ENCODE peak calls at places on chromosomes 13 and 19, in seven cellular contexts. One of them, this sample, is unnamed.

GRCh38 chr13:25406377-25406776 is 34.6 kb downstream of the ATP8A2 start:
- DNase-seq in endothelial cell: peak
- DNase-seq in AG04449: no peak
- DNase-seq in HL-60: no peak
- DNase-seq in esophagus squamous epithelium: no peak
- DNase-seq in AG09319: no peak
- DNase-seq in thoracic aorta: no peak
- DNase-seq in this sample: no peak

GRCh38 chr13:70668983-70669382 is 560.7 kb upstream of the KLHL1 start:
- DNase-seq in endothelial cell: no peak
- DNase-seq in AG04449: no peak
- DNase-seq in HL-60: no peak
- DNase-seq in esophagus squamous epithelium: no peak
- DNase-seq in AG09319: no peak
- DNase-seq in thoracic aorta: no peak
- DNase-seq in this sample: no peak

GRCh38 chr13:25847145-25847544 is 204.7 kb downstream of the SHISA2 start:
- DNase-seq in endothelial cell: no peak
- DNase-seq in AG04449: no peak
- DNase-seq in HL-60: no peak
- DNase-seq in esophagus squamous epithelium: no peak
- DNase-seq in AG09319: no peak
- DNase-seq in thoracic aorta: no peak
- DNase-seq in this sample: no peak

GRCh38 chr13:79295906-79296564 is 110.0 kb downstream of the RBM26 start:
- DNase-seq in endothelial cell: no peak
- DNase-seq in AG04449: no peak
- DNase-seq in HL-60: no peak
- DNase-seq in esophagus squamous epithelium: no peak
- DNase-seq in AG09319: no peak
- DNase-seq in thoracic aorta: no peak
- DNase-seq in this sample: no peak

GRCh38 chr19:53872762-53873161 is 5.1 kb downstream of the MYADM start:
- DNase-seq in endothelial cell: no peak
- DNase-seq in AG04449: no peak
- DNase-seq in HL-60: no peak
- DNase-seq in esophagus squamous epithelium: no peak
- DNase-seq in AG09319: no peak
- DNase-seq in thoracic aorta: no peak
- DNase-seq in this sample: no peak

GRCh38 chr19:6393982-6394412 is 1.0 kb upstream of the GTF2F1 start:
- DNase-seq in endothelial cell: no peak
- DNase-seq in AG04449: no peak
- DNase-seq in HL-60: no peak
- DNase-seq in esophagus squamous epithelium: no peak
- DNase-seq in AG09319: no peak
- DNase-seq in thoracic aorta: no peak
- DNase-seq in this sample: no peak

GRCh38 chr13:108895220-108895704 is 265.9 kb downstream of the MYO16 start:
- DNase-seq in endothelial cell: peak
- DNase-seq in AG04449: peak
- DNase-seq in HL-60: no peak
- DNase-seq in esophagus squamous epithelium: no peak
- DNase-seq in AG09319: no peak
- DNase-seq in thoracic aorta: no peak
- DNase-seq in this sample: no peak

GRCh38 chr13:20801704-20802103 is 27.9 kb upstream of the EEF1AKMT1 start:
- DNase-seq in endothelial cell: no peak
- DNase-seq in AG04449: no peak
- DNase-seq in HL-60: peak
- DNase-seq in esophagus squamous epithelium: no peak
- DNase-seq in AG09319: no peak
- DNase-seq in thoracic aorta: no peak
- DNase-seq in this sample: no peak

GRCh38 chr13:74210693-74211393 is 76.6 kb upstream of the KLF12 start:
- DNase-seq in endothelial cell: no peak
- DNase-seq in AG04449: peak
- DNase-seq in HL-60: no peak
- DNase-seq in esophagus squamous epithelium: no peak
- DNase-seq in AG09319: peak
- DNase-seq in thoracic aorta: peak
- DNase-seq in this sample: no peak

GRCh38 chr19:5058456-5059190 is 89.7 kb downstream of the KDM4B start:
- DNase-seq in endothelial cell: no peak
- DNase-seq in AG04449: no peak
- DNase-seq in HL-60: no peak
- DNase-seq in esophagus squamous epithelium: no peak
- DNase-seq in AG09319: no peak
- DNase-seq in thoracic aorta: no peak
- DNase-seq in this sample: no peak

GRCh38 chr13:50125556-50126377 is 110.5 kb downstream of the KCNRG start:
- DNase-seq in endothelial cell: peak
- DNase-seq in AG04449: no peak
- DNase-seq in HL-60: peak
- DNase-seq in esophagus squamous epithelium: peak
- DNase-seq in AG09319: peak
- DNase-seq in thoracic aorta: peak
- DNase-seq in this sample: peak

GRCh38 chr13:42878721-42879120 is 97.3 kb downstream of the FAM216B start:
- DNase-seq in endothelial cell: no peak
- DNase-seq in AG04449: no peak
- DNase-seq in HL-60: no peak
- DNase-seq in esophagus squamous epithelium: no peak
- DNase-seq in AG09319: no peak
- DNase-seq in thoracic aorta: no peak
- DNase-seq in this sample: no peak

GRCh38 chr19:48568345-48568886 is 16.4 kb downstream of the SULT2B1 start:
- DNase-seq in endothelial cell: no peak
- DNase-seq in AG04449: no peak
- DNase-seq in HL-60: no peak
- DNase-seq in esophagus squamous epithelium: no peak
- DNase-seq in AG09319: peak
- DNase-seq in thoracic aorta: peak
- DNase-seq in this sample: peak

GRCh38 chr19:16541526-16542044 is 652 bp downstream of the CHERP start:
- DNase-seq in endothelial cell: peak
- DNase-seq in AG04449: no peak
- DNase-seq in HL-60: no peak
- DNase-seq in esophagus squamous epithelium: no peak
- DNase-seq in AG09319: no peak
- DNase-seq in thoracic aorta: no peak
- DNase-seq in this sample: no peak

GRCh38 chr13:67120872-67121531 is 109.1 kb downstream of the PCDH9 start:
- DNase-seq in endothelial cell: no peak
- DNase-seq in AG04449: peak
- DNase-seq in HL-60: no peak
- DNase-seq in esophagus squamous epithelium: no peak
- DNase-seq in AG09319: no peak
- DNase-seq in thoracic aorta: no peak
- DNase-seq in this sample: no peak

GRCh38 chr13:99972190-99972731 is 694 bp upstream of the ZIC5 start:
- DNase-seq in endothelial cell: no peak
- DNase-seq in AG04449: no peak
- DNase-seq in HL-60: no peak
- DNase-seq in esophagus squamous epithelium: no peak
- DNase-seq in AG09319: no peak
- DNase-seq in thoracic aorta: no peak
- DNase-seq in this sample: no peak

GRCh38 chr13:80881495-80882482 is 540.9 kb upstream of the SPRY2 start:
- DNase-seq in endothelial cell: no peak
- DNase-seq in AG04449: no peak
- DNase-seq in HL-60: no peak
- DNase-seq in esophagus squamous epithelium: no peak
- DNase-seq in AG09319: no peak
- DNase-seq in thoracic aorta: no peak
- DNase-seq in this sample: no peak

GRCh38 chr13:46071590-46072249 is 19.2 kb upstream of the ZC3H13 start:
- DNase-seq in endothelial cell: peak
- DNase-seq in AG04449: no peak
- DNase-seq in HL-60: no peak
- DNase-seq in esophagus squamous epithelium: no peak
- DNase-seq in AG09319: no peak
- DNase-seq in thoracic aorta: no peak
- DNase-seq in this sample: no peak
- TF ChIP-seq CTCF in endothelial cell: no peak
- TF ChIP-seq CTCF in AG04449: no peak
- TF ChIP-seq CTCF in HL-60: no peak
- TF ChIP-seq CTCF in esophagus squamous epithelium: no peak
- TF ChIP-seq CTCF in AG09319: no peak
- TF ChIP-seq CTCF in thoracic aorta: no peak
- TF ChIP-seq CTCF in this sample: no peak

GRCh38 chr19:41701401-41702075 is 6.9 kb upstream of the CEACAM5 start:
- DNase-seq in endothelial cell: peak
- DNase-seq in AG04449: no peak
- DNase-seq in HL-60: no peak
- DNase-seq in esophagus squamous epithelium: no peak
- DNase-seq in AG09319: no peak
- DNase-seq in thoracic aorta: no peak
- DNase-seq in this sample: no peak

GRCh38 chr19:41700381-41701195 is 7.8 kb upstream of the CEACAM5 start:
- DNase-seq in endothelial cell: no peak
- DNase-seq in AG04449: no peak
- DNase-seq in HL-60: no peak
- DNase-seq in esophagus squamous epithelium: no peak
- DNase-seq in AG09319: no peak
- DNase-seq in thoracic aorta: no peak
- DNase-seq in this sample: no peak

GRCh38 chr19:41699968-41700323 is 8.5 kb upstream of the CEACAM5 start:
- DNase-seq in endothelial cell: no peak
- DNase-seq in AG04449: no peak
- DNase-seq in HL-60: no peak
- DNase-seq in esophagus squamous epithelium: no peak
- DNase-seq in AG09319: no peak
- DNase-seq in thoracic aorta: no peak
- DNase-seq in this sample: no peak

GRCh38 chr19:41703602-41704293 is 4.7 kb upstream of the CEACAM5 start:
- DNase-seq in endothelial cell: no peak
- DNase-seq in AG04449: no peak
- DNase-seq in HL-60: no peak
- DNase-seq in esophagus squamous epithelium: no peak
- DNase-seq in AG09319: no peak
- DNase-seq in thoracic aorta: no peak
- DNase-seq in this sample: no peak

DNA sequence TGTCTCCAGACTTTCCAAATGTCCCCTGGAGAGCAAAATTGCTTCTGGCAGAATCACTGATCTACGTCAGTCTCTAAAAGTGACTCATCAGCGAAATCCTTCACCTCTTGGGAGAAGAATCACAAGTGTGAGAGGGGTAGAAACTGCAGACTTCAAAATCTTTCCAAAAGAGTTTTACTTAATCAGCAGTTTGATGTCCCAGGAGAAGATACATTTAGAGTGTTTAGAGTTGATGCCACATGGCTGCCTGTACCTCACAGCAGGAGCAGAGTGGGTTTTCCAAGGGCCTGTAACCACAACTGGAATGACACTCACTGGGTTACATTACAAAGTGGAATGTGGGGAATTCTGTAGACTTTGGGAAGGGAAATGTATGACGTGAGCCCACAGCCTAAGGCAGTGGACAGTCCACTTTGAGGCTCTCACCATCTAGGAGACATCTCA is 6.2 kb upstream of the CEACAM5 start:
- DNase-seq in endothelial cell: no peak
- DNase-seq in AG04449: peak
- DNase-seq in HL-60: no peak
- DNase-seq in esophagus squamous epithelium: no peak
- DNase-seq in AG09319: no peak
- DNase-seq in thoracic aorta: no peak
- DNase-seq in this sample: no peak
- TF ChIP-seq CTCF in endothelial cell: no peak
- TF ChIP-seq CTCF in AG04449: no peak
- TF ChIP-seq CTCF in HL-60: no peak
- TF ChIP-seq CTCF in esophagus squamous epithelium: no peak
- TF ChIP-seq CTCF in AG09319: no peak
- TF ChIP-seq CTCF in thoracic aorta: no peak
- TF ChIP-seq CTCF in this sample: no peak

DNA sequence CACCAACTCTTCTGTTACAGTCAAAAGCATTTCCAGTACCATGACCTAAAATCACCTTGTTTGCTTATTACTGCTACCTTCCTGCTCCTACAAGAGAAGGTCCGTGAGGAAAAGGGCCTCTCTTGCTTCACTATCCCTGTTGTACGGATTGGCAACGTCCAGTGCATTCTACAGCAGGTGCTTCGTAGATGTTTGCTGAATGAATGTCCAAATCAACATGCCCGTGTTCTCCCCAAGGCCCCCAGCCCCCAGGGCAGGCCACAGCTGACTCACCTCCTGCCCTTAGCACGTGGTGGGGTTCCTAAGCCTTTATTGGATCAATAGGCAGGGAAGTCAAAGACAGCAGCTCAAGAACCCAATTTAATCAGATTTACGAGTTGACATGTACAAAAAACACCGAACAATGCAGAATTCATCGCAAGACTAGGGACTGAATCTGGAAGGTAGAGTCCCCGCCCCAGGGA is 5.5 kb upstream of the NAPA start:
- DNase-seq in endothelial cell: no peak
- DNase-seq in AG04449: no peak
- DNase-seq in HL-60: no peak
- DNase-seq in esophagus squamous epithelium: no peak
- DNase-seq in AG09319: no peak
- DNase-seq in thoracic aorta: no peak
- DNase-seq in this sample: no peak
- TF ChIP-seq CTCF in endothelial cell: no peak
- TF ChIP-seq CTCF in AG04449: no peak
- TF ChIP-seq CTCF in HL-60: no peak
- TF ChIP-seq CTCF in esophagus squamous epithelium: no peak
- TF ChIP-seq CTCF in AG09319: no peak
- TF ChIP-seq CTCF in thoracic aorta: no peak
- TF ChIP-seq CTCF in this sample: no peak

GRCh38 chr19:42317535-42317934 is 4.4 kb downstream of the TMEM145 start:
- DNase-seq in endothelial cell: no peak
- DNase-seq in AG04449: no peak
- DNase-seq in HL-60: no peak
- DNase-seq in esophagus squamous epithelium: no peak
- DNase-seq in AG09319: no peak
- DNase-seq in thoracic aorta: no peak
- DNase-seq in this sample: no peak
- TF ChIP-seq CTCF in endothelial cell: no peak
- TF ChIP-seq CTCF in AG04449: no peak
- TF ChIP-seq CTCF in HL-60: no peak
- TF ChIP-seq CTCF in esophagus squamous epithelium: no peak
- TF ChIP-seq CTCF in AG09319: no peak
- TF ChIP-seq CTCF in thoracic aorta: no peak
- TF ChIP-seq CTCF in this sample: no peak

GRCh38 chr13:96772426-96772825 is 221.8 kb downstream of the OXGR1 start:
- DNase-seq in endothelial cell: no peak
- DNase-seq in AG04449: no peak
- DNase-seq in HL-60: no peak
- DNase-seq in esophagus squamous epithelium: no peak
- DNase-seq in AG09319: no peak
- DNase-seq in thoracic aorta: no peak
- DNase-seq in this sample: no peak
- TF ChIP-seq CTCF in endothelial cell: no peak
- TF ChIP-seq CTCF in AG04449: no peak
- TF ChIP-seq CTCF in HL-60: no peak
- TF ChIP-seq CTCF in esophagus squamous epithelium: no peak
- TF ChIP-seq CTCF in AG09319: no peak
- TF ChIP-seq CTCF in thoracic aorta: no peak
- TF ChIP-seq CTCF in this sample: no peak